ENCODE peak calls at places on chromosomes 7 and 10, in four cellular contexts. F is substantia nigra, C is endothelial cell, P is GM18507. X is an unnamed sample.

GRCh38 chr7:150949971-150950491 is 28.1 kb downstream of the KCNH2 start:
- DNase-seq in F (no peak), C (no peak), P (no peak), X (no peak)

GRCh38 chr10:79380125-79380917 is 33.1 kb downstream of the PPIF start:
- DNase-seq in F (no peak), P (no peak), C (no peak), X (no peak)

GRCh38 chr10:51244739-51245138 is 170.5 kb downstream of the PRKG1 start:
- DNase-seq in P (no peak), F (no peak), C (no peak), X (no peak)

GRCh38 chr10:102509387-102509786 is 5.6 kb downstream of the SUFU start:
- DNase-seq in C (no peak), F (no peak), P (no peak), X (no peak)

GRCh38 chr10:109665321-109665720 is 258.0 kb downstream of the XPNPEP1 start:
- DNase-seq in P (no peak), C (no peak), F (no peak), X (no peak)

GRCh38 chr7:134513169-134513752 is 14.1 kb upstream of the AKR1B10 start:
- DNase-seq in F (no peak), C (peak), P (peak), X (no peak)

GRCh38 chr10:110360857-110361474 is 56.2 kb upstream of the SMNDC1 start:
- DNase-seq in P (no peak), F (no peak), C (no peak), X (no peak)

GRCh38 chr7:45237788-45238461 is 80.3 kb downstream of the RAMP3 start:
- DNase-seq in F (no peak), C (no peak), P (no peak), X (no peak)

GRCh38 chr10:18164771-18165361 is 24.6 kb downstream of the CACNB2 start:
- DNase-seq in F (no peak), P (no peak), C (no peak), X (no peak)

GRCh38 chr7:116683786-116684185 is 11.8 kb downstream of the MET start:
- DNase-seq in F (no peak), P (peak), C (no peak), X (peak)

GRCh38 chr10:25689346-25690095 is 244.5 kb upstream of the MYO3A start:
- DNase-seq in F (peak), P (no peak), C (no peak), X (no peak)

GRCh38 chr10:131207584-131208532 is 103.7 kb downstream of the TCERG1L start:
- DNase-seq in P (no peak), F (no peak), C (no peak), X (no peak)

GRCh38 chr7:127287133-127287532 is 34.4 kb upstream of the GRM8 start:
- DNase-seq in P (no peak), C (no peak), F (no peak), X (no peak)

GRCh38 chr7:117014673-117015133 is 61.4 kb downstream of the ST7 start:
- DNase-seq in P (peak), F (peak), C (no peak), X (peak)

GRCh38 chr7:41116817-41117216 is 586.1 kb downstream of the INHBA start:
- DNase-seq in C (no peak), F (no peak), P (no peak), X (no peak)

GRCh38 chr7:147547252-147547897 is 1043.2 kb upstream of the C7orf33 start:
- DNase-seq in F (peak), C (peak), P (no peak), X (no peak)

GRCh38 chr10:1394155-1394912 is 338.1 kb downstream of the WDR37 start:
- DNase-seq in P (no peak), F (no peak), C (peak), X (no peak)

GRCh38 chr10:117431160-117431559 is 55.9 kb upstream of the PDZD8 start:
- DNase-seq in F (no peak), C (no peak), P (no peak), X (no peak)

GRCh38 chr10:107144490-107144889 is 20.0 kb downstream of the SORCS1 start:
- DNase-seq in P (no peak), C (peak), F (no peak), X (no peak)

GRCh38 chr7:780056-780455 is 52.2 kb upstream of the SUN1 start:
- DNase-seq in C (no peak), P (no peak), F (no peak), X (no peak)

GRCh38 chr10:124086787-124087671 is 6.4 kb downstream of the CHST15 start:
- DNase-seq in C (no peak), P (no peak), F (no peak), X (no peak)

GRCh38 chr7:2524808-2525140 is 5.2 kb downstream of the LFNG start:
- DNase-seq in F (no peak), P (no peak), C (no peak), X (no peak)

GRCh38 chr10:30863516-30864210 is 168.0 kb downstream of the ZNF438 start:
- DNase-seq in F (no peak), C (no peak), P (no peak), X (no peak)

GRCh38 chr10:7179536-7179935 is 231.3 kb downstream of the SFMBT2 start:
- DNase-seq in C (no peak), P (no peak), F (no peak), X (no peak)

GRCh38 chr10:44070282-44070681 is 314.6 kb downstream of the CXCL12 start:
- DNase-seq in C (no peak), F (peak), P (no peak), X (no peak)

GRCh38 chr7:31137234-31137633 is 85.1 kb downstream of the ADCYAP1R1 start:
- DNase-seq in C (no peak), F (no peak), P (no peak), X (no peak)

GRCh38 chr10:114103286-114103685 is 59.6 kb downstream of the ADRB1 start:
- DNase-seq in F (no peak), C (no peak), P (no peak), X (no peak)

GRCh38 chr10:80474597-80474910 is 20.4 kb downstream of the TSPAN14 start:
- DNase-seq in P (no peak), C (no peak), F (no peak), X (no peak)

GRCh38 chr7:132825932-132826480 is 249.7 kb upstream of the PLXNA4 start:
- DNase-seq in P (no peak), C (no peak), F (peak), X (no peak)

GRCh38 chr10:127033569-127034175 is 128.4 kb downstream of the DOCK1 start:
- DNase-seq in C (no peak), P (no peak), F (no peak), X (no peak)

GRCh38 chr7:45451636-45452035 is 122.5 kb upstream of the ADCY1 start:
- DNase-seq in F (no peak), C (no peak), P (no peak), X (no peak)

GRCh38 chr10:5416981-5417380 is 4.6 kb downstream of the NET1 start:
- DNase-seq in P (no peak), C (peak), F (peak), X (no peak)

GRCh38 chr10:5343561-5343960 is 21.2 kb upstream of the UCN3 start:
- DNase-seq in P (no peak), C (no peak), F (no peak), X (no peak)